ENCODE peak calls at places on chromosome 15, in eight cellular contexts. D is activated gamma-delta T cell; A is NAMALWA; G is activated T-cell treated with anti-CD3 and anti-CD28 coated beads, Interleukin-2, amount 50 U/mL, for 72 hours; O is T-helper 17 cell; W is central memory CD4-positive, alpha-beta T cell; X is Right ventricle myocardium superior; K is left lung. H is an unnamed sample.
A peak's percentile ranks its signal among the peaks of the same experiment; 100 is the strongest.

GRCh38 chr15:81049835-81050234 is 49.1 kb downstream of the TLNRD1 start:
- DNase-seq in D (no peak), A (no peak), G (no peak), O (no peak), W (no peak), X (no peak), K (no peak), H (no peak)

GRCh38 chr15:82647835-82648256 is 683 bp upstream of the CPEB1 start:
- DNase-seq in D (no peak), A (no peak), G (peak; percentile 55), O (no peak), W (peak; percentile 5), X (no peak), K (no peak), H (no peak)

GRCh38 chr15:56160966-56161365 is 82.7 kb downstream of the RFX7 start:
- DNase-seq in D (no peak), A (no peak), G (no peak), O (no peak), W (no peak), X (no peak), K (no peak), H (no peak)

GRCh38 chr15:81893182-81893833 is 152.5 kb downstream of the MEX3B start:
- DNase-seq in D (no peak), A (no peak), G (no peak), O (no peak), W (no peak), X (no peak), K (no peak), H (no peak)

GRCh38 chr15:46309914-46310313 is 675.1 kb downstream of the SQOR start:
- DNase-seq in D (no peak), A (peak; percentile 13), G (no peak), O (no peak), W (no peak), X (no peak), K (no peak), H (no peak)

GRCh38 chr15:74252291-74253080 is 16.4 kb downstream of the CCDC33 start:
- DNase-seq in D (no peak), A (no peak), G (no peak), O (no peak), W (no peak), X (no peak), K (no peak), H (no peak)

GRCh38 chr15:96521386-96521785 is 190.9 kb downstream of the NR2F2 start:
- DNase-seq in D (no peak), A (no peak), G (no peak), O (no peak), W (no peak), X (no peak), K (no peak), H (no peak)

GRCh38 chr15:78205337-78205736 is 29.0 kb downstream of the ACSBG1 start:
- DNase-seq in D (no peak), A (no peak), G (no peak), O (no peak), W (no peak), X (no peak), K (no peak), H (no peak)

GRCh38 chr15:70169147-70169546 is 71.4 kb upstream of the TLE3 start:
- DNase-seq in D (no peak), A (no peak), G (no peak), O (no peak), W (no peak), X (no peak), K (no peak), H (no peak)

GRCh38 chr15:89494941-89495637 is 1.3 kb downstream of the RHCG start:
- DNase-seq in D (no peak), A (peak; percentile 49), G (peak; percentile 36), O (no peak), W (no peak), X (no peak), K (no peak), H (peak; percentile 48)

GRCh38 chr15:67146214-67146613 is 80.8 kb downstream of the SMAD3 start:
- DNase-seq in D (no peak), A (peak; percentile 43), G (no peak), O (no peak), W (no peak), X (peak; percentile 67), K (no peak), H (no peak)

GRCh38 chr15:40295870-40296560 is 11.7 kb downstream of the PLCB2 start:
- DNase-seq in D (no peak), A (no peak), G (no peak), O (no peak), W (no peak), X (peak; percentile 86), K (no peak), H (no peak)

GRCh38 chr15:46848704-46849103 is 868.6 kb upstream of the SEMA6D start:
- DNase-seq in D (no peak), A (no peak), G (no peak), O (no peak), W (no peak), X (no peak), K (no peak), H (no peak)

H was measured in AML-193.